ENCODE peak calls at places on chromosomes 12 and 14, in ten cellular contexts. F, J, D, H, L, C, P, R, N and B are unnamed samples.

GRCh38 chr12:48280572-48280971 is 70.1 kb downstream of the ZNF641 start:
- DNase-seq in F (peak; percentile 10), J (no peak), D (no peak), H (no peak), L (no peak), C (no peak), P (no peak), R (no peak), N (no peak), B (no peak)

GRCh38 chr12:108129017-108129812 is at the start of gene WSCD2:
- DNase-seq in F (peak; percentile 92), J (peak; percentile 28), D (peak; percentile 18), H (peak; percentile 71), L (peak; percentile 46), C (peak; percentile 15), P (peak; percentile 21), R (peak; percentile 13), N (no peak), B (no peak)

GRCh38 chr14:48690349-48690748 is 895.8 kb downstream of the RPS29 start:
- DNase-seq in F (peak; percentile 60), J (no peak), D (no peak), H (no peak), L (no peak), C (no peak), P (no peak), R (no peak), N (peak; percentile 10), B (no peak)

GRCh38 chr14:63853831-63854293 is 1.1 kb downstream of the SYNE2 start:
- DNase-seq in F (peak; percentile 46), J (peak; percentile 52), D (peak; percentile 94), H (peak; percentile 76), L (peak; percentile 41), C (peak; percentile 60), P (peak; percentile 70), R (peak; percentile 56), N (peak; percentile 52), B (peak; percentile 51)

GRCh38 chr12:67320614-67321305 is 51.6 kb downstream of the CAND1 start:
- DNase-seq in F (peak; percentile 48), J (no peak), D (peak; percentile 46), H (no peak), L (no peak), C (no peak), P (no peak), R (peak; percentile 29), N (peak; percentile 18), B (no peak)

GRCh38 chr14:68520637-68521556 is 272.0 kb downstream of the ZFP36L1 start:
- DNase-seq in F (peak; percentile 64), J (no peak), D (peak; percentile 97), H (no peak), L (no peak), C (no peak), P (peak; percentile 62), R (peak; percentile 44), N (no peak), B (no peak)

GRCh38 chr12:93016752-93017350 is 87.8 kb upstream of the EEA1 start:
- DNase-seq in F (no peak), J (no peak), D (no peak), H (no peak), L (no peak), C (no peak), P (no peak), R (no peak), N (no peak), B (no peak)

GRCh38 chr12:132206093-132206434 is 61.8 kb downstream of the NOC4L start:
- DNase-seq in F (no peak), J (no peak), D (no peak), H (no peak), L (no peak), C (no peak), P (no peak), R (no peak), N (no peak), B (no peak)

GRCh38 chr12:119665164-119665929 is 2.6 kb upstream of the PRKAB1 start:
- DNase-seq in F (no peak), J (no peak), D (no peak), H (no peak), L (no peak), C (no peak), P (no peak), R (no peak), N (no peak), B (no peak)

GRCh38 chr14:20427231-20428009 is 8.5 kb downstream of the KLHL33 start:
- DNase-seq in F (no peak), J (no peak), D (peak; percentile 58), H (no peak), L (no peak), C (no peak), P (no peak), R (peak; percentile 71), N (peak; percentile 71), B (no peak)

GRCh38 chr12:56574210-56574609 is 52.6 kb downstream of the RBMS2 start:
- DNase-seq in F (no peak), J (no peak), D (peak; percentile 41), H (no peak), L (no peak), C (no peak), P (no peak), R (peak; percentile 72), N (peak; percentile 78), B (no peak)

GRCh38 chr14:97408937-97409860 is 612.0 kb downstream of the VRK1 start:
- DNase-seq in F (no peak), J (no peak), D (no peak), H (no peak), L (no peak), C (no peak), P (no peak), R (no peak), N (no peak), B (no peak)

GRCh38 chr14:50041980-50042379 is 74.4 kb downstream of the VCPKMT start:
- DNase-seq in F (no peak), J (no peak), D (no peak), H (no peak), L (no peak), C (no peak), P (no peak), R (no peak), N (no peak), B (no peak)
- H3K4me1 ChIP-seq in F (peaks cover 4% of the 10 kb centered on the region), J (peaks cover 10% of the 10 kb centered on the region), D (peaks cover 52% of the 10 kb centered on the region), H (peaks cover 39% of the 10 kb centered on the region), L (peaks cover 45% of the 10 kb centered on the region), C (no peaks in the 10 kb centered on the region), P (peaks cover 70% of the 10 kb centered on the region), R (peaks cover 39% of the 10 kb centered on the region), N (peaks cover 34% of the 10 kb centered on the region), B (peaks cover 82% of the 10 kb centered on the region)

GRCh38 chr12:130649646-130650045 is 66.5 kb downstream of the RIMBP2 start:
- DNase-seq in F (no peak), J (no peak), D (no peak), H (no peak), L (no peak), C (no peak), P (no peak), R (no peak), N (no peak), B (no peak)
- H3K4me3 ChIP-seq in F (no peak overlapping the region), J (no peak overlapping the region), D (no peak overlapping the region), H (no peak overlapping the region), L (no peak overlapping the region), C (no peak overlapping the region), P (no peak overlapping the region), R (no peak overlapping the region), N (no peak overlapping the region), B (no peak overlapping the region)

GRCh38 chr12:91094957-91095356 is 16.3 kb downstream of the LUM start:
- DNase-seq in F (no peak), J (no peak), D (no peak), H (no peak), L (no peak), C (no peak), P (no peak), R (no peak), N (no peak), B (no peak)

GRCh38 chr12:91099373-91099772 is 11.9 kb downstream of the LUM start:
- DNase-seq in F (no peak), J (no peak), D (no peak), H (no peak), L (no peak), C (no peak), P (no peak), R (no peak), N (no peak), B (no peak)

GRCh38 chr12:91098942-91099341 is 12.4 kb downstream of the LUM start:
- DNase-seq in F (no peak), J (peak; percentile 51), D (peak; percentile 76), H (no peak), L (no peak), C (no peak), P (no peak), R (peak; percentile 96), N (peak; percentile 93), B (no peak)

GRCh38 chr12:91091916-91092715 is 19.2 kb downstream of the LUM start:
- DNase-seq in F (no peak), J (no peak), D (no peak), H (no peak), L (no peak), C (no peak), P (no peak), R (peak; percentile 54), N (no peak), B (no peak)

DNA sequence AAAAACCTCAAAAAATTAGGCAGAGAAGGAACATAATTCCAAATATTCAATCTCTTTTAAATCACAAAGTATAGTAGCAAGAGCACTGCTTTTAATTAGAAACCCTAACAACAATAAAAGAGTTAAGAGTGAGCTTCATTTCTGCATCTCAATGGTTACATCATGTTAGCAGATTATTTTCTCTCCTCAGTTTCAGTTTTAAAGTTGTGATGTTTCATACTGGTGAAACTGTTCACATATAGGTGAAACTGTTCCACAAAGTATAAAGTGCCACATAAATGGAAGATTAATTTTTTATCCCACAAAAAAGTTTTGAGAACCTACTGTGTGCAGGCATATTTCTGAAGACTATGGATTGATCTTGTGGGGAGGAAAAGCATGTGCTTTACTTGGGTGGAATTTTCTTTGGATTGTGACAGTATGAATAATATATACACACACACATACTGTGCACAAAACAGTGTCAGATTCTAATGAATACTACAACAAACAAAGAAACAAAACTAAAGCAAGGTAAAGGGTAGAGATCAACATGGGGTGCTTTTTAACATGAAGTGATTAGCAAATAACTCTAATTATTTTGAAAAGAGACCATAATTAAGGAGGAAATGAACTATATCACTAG is 17.1 kb downstream of the LUM start:
- DNase-seq in F (no peak), J (no peak), D (peak; percentile 29), H (no peak), L (no peak), C (no peak), P (no peak), R (no peak), N (peak; percentile 30), B (no peak)
- H3K27ac ChIP-seq in F (no peak overlapping the region), J (no peak overlapping the region), D (no peak overlapping the region), H (no peak overlapping the region), L (no peak overlapping the region), C (no peak overlapping the region), P (no peak overlapping the region), R (no peak overlapping the region), N (no peak overlapping the region), B (no peak overlapping the region)

GRCh38 chr12:78210494-78210860 is 379.8 kb downstream of the NAV3 start:
- DNase-seq in F (no peak), J (no peak), D (no peak), H (no peak), L (no peak), C (no peak), P (no peak), R (peak; percentile 53), N (no peak), B (no peak)
- H3K4me1 ChIP-seq in F (peaks cover 12% of the 10 kb centered on the region), J (no peaks in the 10 kb centered on the region), D (peaks cover 6% of the 10 kb centered on the region), H (no peaks in the 10 kb centered on the region), L (no peaks in the 10 kb centered on the region), C (no peaks in the 10 kb centered on the region), P (no peaks in the 10 kb centered on the region), R (peaks cover 8% of the 10 kb centered on the region), N (peaks cover 4% of the 10 kb centered on the region), B (no peaks in the 10 kb centered on the region)

GRCh38 chr14:31080060-31080459 is 53.9 kb upstream of the STRN3 start:
- DNase-seq in F (no peak), J (no peak), D (no peak), H (no peak), L (no peak), C (no peak), P (no peak), R (peak; percentile 57), N (peak; percentile 66), B (no peak)
- H3K4me3 ChIP-seq in F (no peak overlapping the region), J (no peak overlapping the region), D (no peak overlapping the region), H (no peak overlapping the region), L (no peak overlapping the region), C (no peak overlapping the region), P (no peak overlapping the region), R (no peak overlapping the region), N (no peak overlapping the region), B (no peak overlapping the region)